ENCODE peak calls at places on chromosomes 1 and 21, in five cellular contexts. H, R, C, F and L are unnamed samples.
A peak's percentile ranks its signal among the peaks of the same experiment; 100 is the strongest.

GRCh38 chr1:233614173-233614742 is 352 bp downstream of the KCNK1 start:
- DNase-seq in H (no peak), R (peak; percentile 51), C (peak; percentile 19), F (no peak), L (no peak)

GRCh38 chr1:172613294-172613693 is 45.6 kb upstream of the FASLG start:
- DNase-seq in H (no peak), R (no peak), C (peak; percentile 44), F (no peak), L (no peak)

GRCh38 chr1:45752014-45752413 is 1.6 kb upstream of the IPP start:
- DNase-seq in H (no peak), R (no peak), C (no peak), F (no peak), L (no peak)

GRCh38 chr1:56577859-56578663 is 1.3 kb downstream of the PLPP3 start:
- DNase-seq in H (peak; percentile 48), R (peak; percentile 68), C (peak; percentile 61), F (peak; percentile 41), L (peak; percentile 78)

GRCh38 chr1:185144233-185144632 is 12.5 kb downstream of the TRMT1L start:
- DNase-seq in H (no peak), R (no peak), C (peak; percentile 65), F (no peak), L (no peak)

GRCh38 chr1:151839457-151840409 is at the start of gene C2CD4D:
- DNase-seq in H (no peak), R (peak; percentile 73), C (no peak), F (peak; percentile 31), L (no peak)

GRCh38 chr1:181033128-181033798 is 520 bp upstream of the MR1 start:
- DNase-seq in H (no peak), R (peak; percentile 39), C (peak; percentile 35), F (peak; percentile 42), L (no peak)

GRCh38 chr1:181424786-181425403 is 58.4 kb upstream of the CACNA1E start:
- DNase-seq in H (peak; percentile 50), R (peak; percentile 43), C (peak; percentile 58), F (peak; percentile 20), L (no peak)

GRCh38 chr1:189657715-189658114 is 819.9 kb downstream of the BRINP3 start:
- DNase-seq in H (no peak), R (no peak), C (no peak), F (no peak), L (no peak)

GRCh38 chr21:45618846-45619485 is 24.6 kb upstream of the PCBP3 start:
- DNase-seq in H (no peak), R (no peak), C (no peak), F (no peak), L (no peak)

GRCh38 chr1:66890621-66891020 is 34.0 kb downstream of the DNAI4 start:
- DNase-seq in H (no peak), R (no peak), C (no peak), F (no peak), L (no peak)

GRCh38 chr1:222706815-222707214 is 5.5 kb downstream of the AIDA start:
- DNase-seq in H (no peak), R (no peak), C (no peak), F (no peak), L (no peak)

GRCh38 chr1:177620636-177621190 is 349.1 kb downstream of the SEC16B start:
- DNase-seq in H (no peak), R (no peak), C (peak; percentile 3), F (no peak), L (no peak)

GRCh38 chr1:245234217-245235120 is 79.7 kb downstream of the KIF26B start:
- DNase-seq in H (no peak), R (peak; percentile 36), C (no peak), F (no peak), L (no peak)

GRCh38 chr1:216566809-216567208 is 143.6 kb upstream of the USH2A start:
- DNase-seq in H (no peak), R (no peak), C (peak; percentile 45), F (no peak), L (no peak)

GRCh38 chr1:150102986-150103385 is 35.4 kb downstream of the VPS45 start:
- DNase-seq in H (no peak), R (no peak), C (no peak), F (no peak), L (no peak)

GRCh38 chr1:152842556-152842955 is at the start of gene LCE6A:
- DNase-seq in H (no peak), R (no peak), C (no peak), F (no peak), L (no peak)

GRCh38 chr1:26472330-26472900 is at the start of gene HMGN2:
- DNase-seq in H (peak; percentile 91), R (peak; percentile 95), C (peak; percentile 78), F (peak; percentile 93), L (peak; percentile 88)

GRCh38 chr1:10631121-10631810 is 156.5 kb downstream of the PEX14 start:
- DNase-seq in H (peak; percentile 13), R (no peak), C (no peak), F (no peak), L (no peak)

GRCh38 chr1:227411066-227411465 is 92.8 kb upstream of the CDC42BPA start:
- DNase-seq in H (no peak), R (no peak), C (peak; percentile 24), F (no peak), L (no peak)

GRCh38 chr21:15793109-15793508 is 63.3 kb downstream of the USP25 start:
- DNase-seq in H (no peak), R (no peak), C (no peak), F (no peak), L (no peak)

GRCh38 chr1:19013826-19014548 is 57.5 kb upstream of the IFFO2 start:
- DNase-seq in H (no peak), R (no peak), C (no peak), F (no peak), L (no peak)

GRCh38 chr21:32819702-32820101 is 48.1 kb upstream of the PAXBP1 start:
- DNase-seq in H (peak; percentile 52), R (no peak), C (peak; percentile 87), F (peak; percentile 25), L (no peak)

GRCh38 chr1:56056438-56057312 is 522.7 kb downstream of the PLPP3 start:
- DNase-seq in H (peak; percentile 20), R (no peak), C (peak; percentile 60), F (no peak), L (no peak)

GRCh38 chr21:33189845-33190244 is 39.9 kb upstream of the IFNAR2 start:
- DNase-seq in H (no peak), R (no peak), C (no peak), F (no peak), L (no peak)

GRCh38 chr1:198656500-198656932 is 17.7 kb downstream of the PTPRC start:
- DNase-seq in H (no peak), R (no peak), C (no peak), F (no peak), L (no peak)

GRCh38 chr1:33168556-33169289 is 13.1 kb downstream of the TRIM62 start:
- DNase-seq in H (no peak), R (no peak), C (peak; percentile 26), F (no peak), L (no peak)

GRCh38 chr21:34775793-34776192 is 107.0 kb downstream of the CLIC6 start:
- DNase-seq in H (no peak), R (no peak), C (no peak), F (no peak), L (no peak)

GRCh38 chr1:157147906-157148717 is 9.9 kb upstream of the ETV3 start:
- DNase-seq in H (no peak), R (no peak), C (peak; percentile 43), F (no peak), L (no peak)

GRCh38 chr1:235940282-235940681 is 73.6 kb upstream of the LYST start:
- DNase-seq in H (no peak), R (no peak), C (no peak), F (no peak), L (no peak)

GRCh38 chr1:70504176-70504820 is 93.2 kb downstream of the CTH start:
- DNase-seq in H (no peak), R (no peak), C (no peak), F (no peak), L (no peak)

GRCh38 chr1:17979815-17980214 is 127.8 kb upstream of the IGSF21 start:
- DNase-seq in H (no peak), R (no peak), C (no peak), F (no peak), L (no peak)

GRCh38 chr1:39122056-39122455 is 82.4 kb upstream of the MACF1 start:
- DNase-seq in H (no peak), R (no peak), C (no peak), F (no peak), L (no peak)

GRCh38 chr1:210372931-210373627 is 44.4 kb downstream of the HHAT start:
- DNase-seq in H (no peak), R (no peak), C (no peak), F (no peak), L (no peak)

GRCh38 chr1:40668769-40669525 is 3.5 kb upstream of the RIMS3 start:
- DNase-seq in H (peak; percentile 75), R (peak; percentile 77), C (peak; percentile 57), F (peak; percentile 67), L (no peak)
- H3K4me3 ChIP-seq in H (no peak overlapping the region), R (no peak overlapping the region), C (no peak overlapping the region), F (no peak overlapping the region), L (peak overlapping the region; percentile 43)

DNA sequence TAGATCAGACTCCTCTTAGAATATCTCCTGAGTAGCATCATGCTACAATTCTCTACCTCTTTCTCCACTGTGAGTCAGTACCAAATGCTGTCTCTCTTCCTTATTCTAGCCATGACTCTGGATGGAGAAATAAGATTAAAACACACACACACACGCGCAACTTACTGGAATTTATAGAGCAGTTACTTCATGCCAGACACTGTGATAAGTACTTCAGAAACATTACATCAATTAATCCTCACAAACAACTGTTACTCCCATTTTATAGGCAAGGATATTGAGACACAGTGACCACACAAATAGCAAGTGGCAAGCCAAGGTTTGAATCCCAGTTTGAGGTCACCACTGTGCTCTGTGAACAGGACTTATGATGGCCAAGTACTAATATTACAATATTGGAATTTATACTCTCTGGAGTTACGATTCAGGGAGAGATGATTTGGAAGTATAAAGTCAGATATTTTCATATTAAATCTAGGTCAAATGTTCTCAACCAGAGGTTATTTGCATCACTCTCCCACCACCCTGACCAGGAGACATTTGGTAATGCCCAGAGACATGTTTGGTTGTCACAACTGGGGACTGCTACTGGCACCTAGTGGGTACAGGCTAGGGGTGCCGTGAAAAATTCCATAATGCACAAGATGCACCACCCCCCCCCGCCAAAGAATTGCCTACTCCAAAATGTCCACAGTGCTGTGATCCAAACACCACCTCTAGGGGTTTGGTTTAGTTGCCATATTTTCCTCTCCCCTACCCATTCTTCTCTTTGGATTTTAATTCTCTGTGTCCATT is 221.6 kb downstream of the LTN1 start:
- DNase-seq in H (no peak), R (no peak), C (peak; percentile 36), F (no peak), L (no peak)
- H3K27ac ChIP-seq in H (peak overlapping the region; percentile 65), R (no peak overlapping the region), C (peak overlapping the region; percentile 99), F (peak overlapping the region; percentile 72), L (peak overlapping the region; percentile 62)

GRCh38 chr1:54715493-54716298 is at the start of gene TTC4:
- DNase-seq in H (peak; percentile 80), R (peak; percentile 71), C (peak; percentile 65), F (peak; percentile 85), L (peak; percentile 85)
- TF ChIP-seq CTCF in H (peak; percentile 24), R (no peak), C (no peak), F (no peak), L (no peak)

GRCh38 chr1:14880456-14881316 is 272.9 kb upstream of the TMEM51 start:
- DNase-seq in H (no peak), R (peak; percentile 26), C (peak; percentile 26), F (no peak), L (no peak)
- H3K4me3 ChIP-seq in H (no peak overlapping the region), R (no peak overlapping the region), C (no peak overlapping the region), F (no peak overlapping the region), L (no peak overlapping the region)

GRCh38 chr1:15509586-15509985 is 14.4 kb downstream of the CASP9 start:
- DNase-seq in H (no peak), R (no peak), C (no peak), F (no peak), L (no peak)
- H3K27ac ChIP-seq in H (no peak overlapping the region), R (no peak overlapping the region), C (no peak overlapping the region), F (no peak overlapping the region), L (no peak overlapping the region)